ENCODE peak calls at places on chromosomes 11 and 22, in ten cellular contexts. D, P, Y, X, C, L, B, W, U and Q are unnamed samples. For H3K9me3 and H3K4me1, the result is how much of the 10 kb centered on the place peaks cover.

GRCh38 chr22:24816841-24817240 is 10.8 kb downstream of the SGSM1 start:
- DNase-seq in D (no peak), P (no peak), Y (no peak), X (no peak), C (no peak), L (no peak), B (no peak), W (no peak), U (no peak), Q (no peak)

GRCh38 chr11:63909621-63910506 is 7.1 kb downstream of the RCOR2 start:
- DNase-seq in D (no peak), P (no peak), Y (no peak), X (no peak), C (no peak), L (no peak), B (no peak), W (no peak), U (no peak), Q (no peak)

GRCh38 chr11:133500936-133501335 is 31.4 kb downstream of the OPCML start:
- DNase-seq in D (no peak), P (no peak), Y (no peak), X (no peak), C (no peak), L (no peak), B (no peak), W (no peak), U (no peak), Q (no peak)

GRCh38 chr11:124900464-124900863 is 2.8 kb upstream of the ROBO4 start:
- DNase-seq in D (peak), P (no peak), Y (no peak), X (peak), C (no peak), L (peak), B (no peak), W (no peak), U (no peak), Q (no peak)

GRCh38 chr11:134543144-134544044 is 131.4 kb upstream of the B3GAT1 start:
- DNase-seq in D (peak), P (peak), Y (no peak), X (no peak), C (no peak), L (no peak), B (no peak), W (no peak), U (no peak), Q (no peak)

GRCh38 chr11:112025682-112026081 is 474 bp downstream of the DLAT start:
- DNase-seq in D (no peak), P (no peak), Y (no peak), X (no peak), C (no peak), L (peak), B (no peak), W (no peak), U (no peak), Q (no peak)

GRCh38 chr11:35683728-35684339 is 21.3 kb downstream of the TRIM44 start:
- DNase-seq in D (no peak), P (no peak), Y (no peak), X (no peak), C (no peak), L (no peak), B (no peak), W (no peak), U (no peak), Q (no peak)

GRCh38 chr11:106974831-106975230 is 43.4 kb downstream of the GUCY1A2 start:
- DNase-seq in D (no peak), P (no peak), Y (no peak), X (peak), C (no peak), L (no peak), B (no peak), W (no peak), U (no peak), Q (no peak)

GRCh38 chr11:45185228-45185729 is 38.8 kb downstream of the PRDM11 start:
- DNase-seq in D (no peak), P (no peak), Y (no peak), X (no peak), C (no peak), L (no peak), B (no peak), W (no peak), U (no peak), Q (no peak)

GRCh38 chr22:42673898-42674390 is 24.8 kb upstream of the CYB5R3 start:
- DNase-seq in D (no peak), P (no peak), Y (no peak), X (peak), C (no peak), L (no peak), B (no peak), W (no peak), U (no peak), Q (no peak)

GRCh38 chr11:10564692-10565318 is 3.7 kb downstream of the LYVE1 start:
- DNase-seq in D (no peak), P (no peak), Y (no peak), X (peak), C (no peak), L (no peak), B (no peak), W (no peak), U (no peak), Q (no peak)

GRCh38 chr11:130340671-130341319 is 26.1 kb upstream of the ZBTB44 start:
- DNase-seq in D (no peak), P (no peak), Y (no peak), X (no peak), C (no peak), L (no peak), B (no peak), W (no peak), U (peak), Q (no peak)

GRCh38 chr22:37267128-37267587 is 15.2 kb upstream of the CYTH4 start:
- DNase-seq in D (no peak), P (no peak), Y (no peak), X (peak), C (no peak), L (no peak), B (peak), W (peak), U (peak), Q (no peak)

GRCh38 chr11:45305874-45306623 is 19.9 kb upstream of the SYT13 start:
- DNase-seq in D (no peak), P (no peak), Y (no peak), X (no peak), C (no peak), L (no peak), B (no peak), W (no peak), U (no peak), Q (no peak)

GRCh38 chr11:128399186-128399585 is 188.2 kb downstream of the ETS1 start:
- DNase-seq in D (no peak), P (no peak), Y (no peak), X (no peak), C (no peak), L (no peak), B (no peak), W (no peak), U (no peak), Q (no peak)

GRCh38 chr11:19734171-19734570 is 21.5 kb downstream of the NAV2 start:
- DNase-seq in D (no peak), P (no peak), Y (no peak), X (no peak), C (no peak), L (no peak), B (no peak), W (no peak), U (no peak), Q (no peak)

GRCh38 chr11:73912045-73912444 is 35.2 kb downstream of the PAAF1 start:
- DNase-seq in D (no peak), P (no peak), Y (no peak), X (no peak), C (no peak), L (no peak), B (no peak), W (no peak), U (no peak), Q (no peak)

GRCh38 chr11:111846640-111847039 is 24.7 kb downstream of the ALG9 start:
- DNase-seq in D (peak), P (no peak), Y (no peak), X (peak), C (no peak), L (no peak), B (no peak), W (no peak), U (no peak), Q (no peak)

DNA sequence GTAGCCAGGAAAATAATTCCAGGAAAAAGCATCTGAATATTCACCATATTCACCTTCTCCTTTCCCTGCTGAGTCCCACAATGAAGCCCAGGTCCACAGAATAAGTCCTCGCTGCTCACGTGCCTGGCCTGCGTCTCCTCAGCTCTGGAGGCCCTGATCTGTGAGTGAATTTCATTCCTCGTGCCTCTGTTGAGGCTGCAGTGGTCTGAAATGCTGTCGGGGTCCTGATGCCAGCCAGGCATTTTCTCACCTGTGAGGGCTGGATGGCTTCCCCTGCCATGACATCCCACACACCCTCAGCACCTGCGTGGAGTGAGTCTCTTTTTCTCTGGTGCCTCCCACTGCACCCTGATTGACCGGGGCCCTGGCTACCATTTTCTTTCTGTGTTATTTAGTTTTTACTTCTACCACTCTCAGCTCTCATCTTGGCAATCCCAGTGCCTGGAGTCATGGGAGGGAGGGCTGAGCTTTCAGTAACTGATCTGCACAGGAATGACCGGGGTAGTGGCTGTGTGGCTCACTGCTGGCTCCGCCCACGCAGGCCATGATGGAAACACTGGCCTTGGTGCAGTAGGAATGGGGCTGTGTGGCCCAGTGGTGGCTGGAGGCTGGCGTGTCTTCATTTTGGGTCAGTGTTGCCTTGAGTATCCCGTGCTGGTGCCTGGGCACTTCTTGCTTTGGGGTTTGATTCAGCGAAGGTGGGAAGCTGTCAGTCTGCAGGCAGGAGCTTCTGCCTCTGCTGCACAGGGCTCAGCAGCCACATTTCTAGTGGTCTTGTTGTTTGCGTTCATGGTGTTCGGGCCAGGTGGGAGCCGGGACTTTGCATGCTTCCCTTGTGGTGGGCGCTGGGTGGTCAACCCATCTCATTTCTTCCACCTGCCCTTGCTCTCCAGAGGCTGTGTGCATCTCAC is 807.2 kb downstream of the TBC1D22A start:
- DNase-seq in D (no peak), P (no peak), Y (no peak), X (no peak), C (no peak), L (no peak), B (no peak), W (no peak), U (no peak), Q (no peak)
- H3K9me3 ChIP-seq in D (under half), P (under half), Y (under half), X (under half), C (under half), L (under half), B (under half), W (under half), U (under half), Q (under half)

GRCh38 chr11:77302752-77303151 is 1.3 kb upstream of the GDPD4 start:
- DNase-seq in D (no peak), P (no peak), Y (no peak), X (no peak), C (no peak), L (no peak), B (no peak), W (no peak), U (no peak), Q (no peak)

GRCh38 chr11:77300695-77301094 is 791 bp downstream of the GDPD4 start:
- DNase-seq in D (no peak), P (no peak), Y (no peak), X (no peak), C (no peak), L (peak), B (no peak), W (no peak), U (no peak), Q (no peak)

GRCh38 chr11:77301510-77301909 is at the start of gene GDPD4:
- DNase-seq in D (no peak), P (no peak), Y (no peak), X (no peak), C (no peak), L (no peak), B (no peak), W (no peak), U (no peak), Q (no peak)

GRCh38 chr11:77303328-77303727 is 1.8 kb upstream of the GDPD4 start:
- DNase-seq in D (no peak), P (no peak), Y (no peak), X (no peak), C (no peak), L (no peak), B (no peak), W (no peak), U (no peak), Q (no peak)

DNA sequence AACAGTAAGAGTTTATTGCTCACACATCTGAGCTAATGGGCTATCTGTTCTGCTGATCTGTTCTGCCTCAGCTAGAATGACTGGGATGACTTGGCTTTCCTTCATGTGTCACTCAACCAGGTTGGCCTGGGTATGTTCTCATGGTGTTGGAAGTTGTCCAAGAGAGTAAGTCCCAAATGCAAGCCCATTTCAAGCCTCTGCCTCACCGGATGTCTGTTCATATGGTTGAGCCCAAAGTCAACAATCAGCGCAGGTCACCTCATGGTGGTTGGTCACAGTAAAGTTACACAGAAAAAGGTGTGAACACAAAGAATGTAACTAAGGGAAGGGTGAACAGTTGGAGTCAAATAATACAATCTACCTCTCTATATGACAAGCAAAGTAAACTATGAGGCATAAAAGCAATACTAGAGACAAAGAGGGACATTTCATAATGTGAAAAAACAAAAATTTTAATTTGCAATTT is 1.9 kb downstream of the GDPD4 start:
- DNase-seq in D (no peak), P (no peak), Y (no peak), X (no peak), C (no peak), L (peak), B (peak), W (no peak), U (no peak), Q (no peak)
- H3K4me1 ChIP-seq in D (under half), P (under half), Y (under half), X (under half), C (under half), L (under half), B (under half), W (under half), U (under half), Q (under half)

GRCh38 chr11:91978747-91979146 is 245.9 kb upstream of the FAT3 start:
- DNase-seq in D (no peak), P (no peak), Y (no peak), X (no peak), C (no peak), L (no peak), B (no peak), W (no peak), U (no peak), Q (no peak)

GRCh38 chr11:91981995-91982394 is 242.6 kb upstream of the FAT3 start:
- DNase-seq in D (peak), P (no peak), Y (no peak), X (peak), C (no peak), L (peak), B (peak), W (no peak), U (no peak), Q (peak)

GRCh38 chr11:91984033-91984568 is 240.5 kb upstream of the FAT3 start:
- DNase-seq in D (no peak), P (no peak), Y (no peak), X (no peak), C (no peak), L (no peak), B (no peak), W (no peak), U (no peak), Q (no peak)

DNA sequence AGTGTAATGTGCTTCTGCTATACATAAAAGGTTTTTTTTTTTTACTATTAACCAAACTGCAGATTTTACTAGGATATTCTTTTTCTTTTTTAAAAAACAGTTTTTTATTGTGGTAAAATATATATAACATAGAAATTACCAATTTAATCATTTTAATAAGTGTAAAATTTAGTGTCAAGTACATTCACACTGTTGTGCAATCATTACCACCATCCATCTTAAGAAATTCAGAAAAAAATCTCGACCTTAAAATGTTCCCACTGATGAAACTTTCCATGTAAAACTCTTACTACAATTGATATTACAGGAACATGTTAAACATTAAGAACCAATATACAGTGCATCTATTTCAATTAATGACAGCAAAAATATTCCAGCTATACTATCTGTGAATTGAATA is 244.8 kb upstream of the FAT3 start:
- DNase-seq in D (no peak), P (no peak), Y (no peak), X (no peak), C (no peak), L (no peak), B (no peak), W (no peak), U (no peak), Q (no peak)
- H3K27ac ChIP-seq in D (no peak), P (no peak), Y (no peak), X (no peak), C (no peak), L (no peak), B (peak), W (no peak), U (no peak), Q (no peak)

DNA sequence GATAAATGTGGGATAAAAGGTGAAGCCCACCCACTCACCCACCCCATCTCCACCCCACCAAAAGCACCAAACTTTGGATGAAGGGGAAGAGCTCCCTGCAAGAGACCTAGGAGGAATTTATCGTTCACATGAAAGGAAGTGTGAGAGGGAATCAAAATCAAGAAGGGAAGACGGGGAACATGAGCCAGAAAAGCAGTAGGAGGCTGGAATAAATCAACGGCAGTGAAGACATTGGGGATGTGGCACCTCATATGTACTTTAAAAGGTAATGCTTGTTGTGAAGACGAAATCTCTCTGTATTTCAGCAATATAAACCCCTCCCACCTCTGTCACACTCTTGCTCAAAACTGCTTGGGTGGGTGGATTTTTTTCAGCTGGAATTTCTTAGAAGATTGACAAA is 243.6 kb downstream of the BUD13 start:
- DNase-seq in D (no peak), P (no peak), Y (no peak), X (no peak), C (no peak), L (no peak), B (no peak), W (no peak), U (no peak), Q (no peak)
- H3K9me3 ChIP-seq in D (under half), P (under half), Y (under half), X (under half), C (under half), L (under half), B (under half), W (under half), U (under half), Q (under half)

DNA sequence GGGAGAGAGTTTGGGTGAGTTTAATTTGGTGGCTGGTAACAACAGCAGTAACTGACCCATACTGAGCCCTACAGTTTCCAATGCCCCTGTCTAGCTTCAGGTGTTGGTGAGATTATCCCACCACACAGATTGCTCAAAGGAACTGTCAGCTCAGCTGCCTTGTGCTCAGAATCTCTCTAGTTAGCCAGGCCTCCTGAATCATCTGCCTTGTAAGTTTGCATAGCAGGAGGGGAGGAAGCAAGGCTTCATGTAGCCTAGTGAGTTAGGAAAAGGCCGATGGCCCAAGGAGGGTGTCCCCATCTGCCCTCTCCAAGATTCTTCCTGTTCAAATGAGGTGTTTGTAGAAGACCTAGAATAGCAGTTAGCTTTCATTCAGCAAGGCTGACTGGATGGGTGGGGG is 74.3 kb downstream of the MICAL2 start:
- DNase-seq in D (no peak), P (no peak), Y (no peak), X (no peak), C (no peak), L (no peak), B (no peak), W (no peak), U (no peak), Q (no peak)
- H3K4me1 ChIP-seq in D (under half), P (under half), Y (under half), X (half or more), C (under half), L (half or more), B (half or more), W (half or more), U (under half), Q (half or more)

DNA sequence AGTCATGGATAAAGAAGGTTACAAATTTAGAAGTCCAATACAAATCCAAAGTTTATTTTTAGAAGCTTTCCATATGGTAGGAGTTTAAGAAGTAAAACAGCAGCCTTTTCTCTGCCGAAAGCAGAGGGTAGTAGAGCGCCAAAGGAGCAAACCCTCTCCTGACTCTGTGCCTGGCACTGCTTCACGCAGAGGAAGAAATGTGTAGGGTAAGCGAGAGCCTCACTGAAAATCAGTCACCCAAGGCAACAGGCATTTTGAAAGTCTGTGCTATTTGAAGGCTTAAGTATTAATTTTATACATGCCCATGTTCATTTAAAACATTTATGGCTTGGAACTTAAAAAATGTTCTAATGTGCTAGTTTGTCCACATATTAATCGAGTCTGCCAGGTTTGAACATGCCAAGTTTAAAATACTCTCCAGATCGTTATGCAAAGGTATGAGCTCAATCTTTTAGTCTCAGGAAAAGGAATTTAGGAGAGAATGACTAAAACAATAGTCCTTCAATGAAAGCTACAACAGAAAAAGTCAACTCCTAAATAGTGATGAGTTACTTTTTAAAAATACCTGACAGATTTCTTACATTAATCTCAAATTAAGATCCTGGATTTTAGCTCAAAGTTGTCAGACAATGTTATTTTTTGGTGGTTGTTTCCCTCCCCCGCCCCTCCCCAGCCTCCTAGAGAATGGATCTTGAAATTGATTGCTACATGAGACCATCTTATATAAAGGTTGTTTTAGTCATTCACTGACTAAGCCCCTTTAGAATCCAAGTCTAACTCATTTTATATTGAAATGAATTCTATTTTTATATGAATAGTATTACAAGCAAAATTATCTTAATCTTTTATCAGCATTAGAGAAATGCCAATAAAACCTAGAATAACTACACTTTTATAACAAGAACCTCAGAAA is 38.7 kb downstream of the MRTFA start:
- DNase-seq in D (no peak), P (no peak), Y (no peak), X (no peak), C (no peak), L (no peak), B (no peak), W (no peak), U (no peak), Q (no peak)
- H3K27ac ChIP-seq in D (no peak), P (no peak), Y (no peak), X (peak), C (peak), L (peak), B (peak), W (peak), U (no peak), Q (peak)